ENCODE peak calls at places on chromosomes 16 and 17, in nine cellular contexts. One of them, this sample, is unnamed.

GRCh38 chr17:17780941-17781590 is 55.7 kb downstream of the SREBF1 start:
- DNase-seq in NCI-H1105: no peak
- DNase-seq in AML-193: no peak
- DNase-seq in heart right ventricle: no peak
- DNase-seq in neural crest cell: peak
- DNase-seq in M059J: peak
- DNase-seq in activated effector memory CD4-positive, alpha-beta T cell treated with Interleukin-2 at 50 U/mL for 16 hours: no peak
- DNase-seq in stimulated activated CD4-positive, alpha-beta T cell treated with anti-CD3 and anti-CD28 coated beads, Interleukin-1b, Interleukin-23, amount 100 ng/mL, for 24 hours: no peak
- DNase-seq in GM12865: no peak
- DNase-seq in this sample: no peak

GRCh38 chr17:7192271-7192937 is 13.2 kb upstream of the ASGR1 start:
- DNase-seq in NCI-H1105: no peak
- DNase-seq in AML-193: no peak
- DNase-seq in heart right ventricle: no peak
- DNase-seq in neural crest cell: no peak
- DNase-seq in M059J: no peak
- DNase-seq in activated effector memory CD4-positive, alpha-beta T cell treated with Interleukin-2 at 50 U/mL for 16 hours: no peak
- DNase-seq in stimulated activated CD4-positive, alpha-beta T cell treated with anti-CD3 and anti-CD28 coated beads, Interleukin-1b, Interleukin-23, amount 100 ng/mL, for 24 hours: no peak
- DNase-seq in GM12865: no peak
- DNase-seq in this sample: no peak

GRCh38 chr17:56108811-56109284 is 44.4 kb upstream of the ANKFN1 start:
- DNase-seq in NCI-H1105: no peak
- DNase-seq in AML-193: no peak
- DNase-seq in heart right ventricle: no peak
- DNase-seq in neural crest cell: no peak
- DNase-seq in M059J: no peak
- DNase-seq in activated effector memory CD4-positive, alpha-beta T cell treated with Interleukin-2 at 50 U/mL for 16 hours: no peak
- DNase-seq in stimulated activated CD4-positive, alpha-beta T cell treated with anti-CD3 and anti-CD28 coated beads, Interleukin-1b, Interleukin-23, amount 100 ng/mL, for 24 hours: no peak
- DNase-seq in GM12865: no peak
- DNase-seq in this sample: no peak

GRCh38 chr16:75787421-75787820 is 61.1 kb upstream of the CPHXL start:
- DNase-seq in NCI-H1105: no peak
- DNase-seq in AML-193: no peak
- DNase-seq in heart right ventricle: no peak
- DNase-seq in neural crest cell: no peak
- DNase-seq in M059J: no peak
- DNase-seq in activated effector memory CD4-positive, alpha-beta T cell treated with Interleukin-2 at 50 U/mL for 16 hours: no peak
- DNase-seq in stimulated activated CD4-positive, alpha-beta T cell treated with anti-CD3 and anti-CD28 coated beads, Interleukin-1b, Interleukin-23, amount 100 ng/mL, for 24 hours: no peak
- DNase-seq in GM12865: no peak
- DNase-seq in this sample: no peak

GRCh38 chr17:49022391-49022941 is 25.3 kb downstream of the IGF2BP1 start:
- DNase-seq in NCI-H1105: no peak
- DNase-seq in AML-193: no peak
- DNase-seq in heart right ventricle: no peak
- DNase-seq in neural crest cell: no peak
- DNase-seq in M059J: peak
- DNase-seq in activated effector memory CD4-positive, alpha-beta T cell treated with Interleukin-2 at 50 U/mL for 16 hours: no peak
- DNase-seq in stimulated activated CD4-positive, alpha-beta T cell treated with anti-CD3 and anti-CD28 coated beads, Interleukin-1b, Interleukin-23, amount 100 ng/mL, for 24 hours: no peak
- DNase-seq in GM12865: no peak
- DNase-seq in this sample: no peak

GRCh38 chr17:7854851-7855642 is at the start of gene TMEM88:
- DNase-seq in NCI-H1105: no peak
- DNase-seq in AML-193: no peak
- DNase-seq in heart right ventricle: peak
- DNase-seq in neural crest cell: no peak
- DNase-seq in M059J: no peak
- DNase-seq in activated effector memory CD4-positive, alpha-beta T cell treated with Interleukin-2 at 50 U/mL for 16 hours: no peak
- DNase-seq in stimulated activated CD4-positive, alpha-beta T cell treated with anti-CD3 and anti-CD28 coated beads, Interleukin-1b, Interleukin-23, amount 100 ng/mL, for 24 hours: no peak
- DNase-seq in GM12865: no peak
- DNase-seq in this sample: no peak

GRCh38 chr17:73533127-73533526 is 111.1 kb downstream of the SDK2 start:
- DNase-seq in NCI-H1105: no peak
- DNase-seq in AML-193: no peak
- DNase-seq in heart right ventricle: peak
- DNase-seq in neural crest cell: no peak
- DNase-seq in M059J: no peak
- DNase-seq in activated effector memory CD4-positive, alpha-beta T cell treated with Interleukin-2 at 50 U/mL for 16 hours: no peak
- DNase-seq in stimulated activated CD4-positive, alpha-beta T cell treated with anti-CD3 and anti-CD28 coated beads, Interleukin-1b, Interleukin-23, amount 100 ng/mL, for 24 hours: no peak
- DNase-seq in GM12865: no peak
- DNase-seq in this sample: no peak

GRCh38 chr17:29341726-29342125 is 47.8 kb upstream of the NUFIP2 start:
- DNase-seq in NCI-H1105: no peak
- DNase-seq in AML-193: peak
- DNase-seq in heart right ventricle: no peak
- DNase-seq in neural crest cell: no peak
- DNase-seq in M059J: peak
- DNase-seq in activated effector memory CD4-positive, alpha-beta T cell treated with Interleukin-2 at 50 U/mL for 16 hours: no peak
- DNase-seq in stimulated activated CD4-positive, alpha-beta T cell treated with anti-CD3 and anti-CD28 coated beads, Interleukin-1b, Interleukin-23, amount 100 ng/mL, for 24 hours: no peak
- DNase-seq in GM12865: no peak
- DNase-seq in this sample: no peak

GRCh38 chr17:74045608-74046007 is 157.9 kb upstream of the RPL38 start:
- DNase-seq in NCI-H1105: no peak
- DNase-seq in AML-193: no peak
- DNase-seq in heart right ventricle: no peak
- DNase-seq in neural crest cell: no peak
- DNase-seq in M059J: peak
- DNase-seq in activated effector memory CD4-positive, alpha-beta T cell treated with Interleukin-2 at 50 U/mL for 16 hours: no peak
- DNase-seq in stimulated activated CD4-positive, alpha-beta T cell treated with anti-CD3 and anti-CD28 coated beads, Interleukin-1b, Interleukin-23, amount 100 ng/mL, for 24 hours: no peak
- DNase-seq in GM12865: no peak
- DNase-seq in this sample: no peak

GRCh38 chr16:2963611-2964415 is at the start of gene KREMEN2:
- DNase-seq in NCI-H1105: peak
- DNase-seq in AML-193: peak
- DNase-seq in heart right ventricle: no peak
- DNase-seq in neural crest cell: peak
- DNase-seq in M059J: peak
- DNase-seq in activated effector memory CD4-positive, alpha-beta T cell treated with Interleukin-2 at 50 U/mL for 16 hours: no peak
- DNase-seq in stimulated activated CD4-positive, alpha-beta T cell treated with anti-CD3 and anti-CD28 coated beads, Interleukin-1b, Interleukin-23, amount 100 ng/mL, for 24 hours: no peak
- DNase-seq in GM12865: no peak
- DNase-seq in this sample: no peak

GRCh38 chr17:77474292-77474988 is 333.7 kb downstream of the SEC14L1 start:
- DNase-seq in NCI-H1105: no peak
- DNase-seq in AML-193: no peak
- DNase-seq in heart right ventricle: peak
- DNase-seq in neural crest cell: no peak
- DNase-seq in M059J: peak
- DNase-seq in activated effector memory CD4-positive, alpha-beta T cell treated with Interleukin-2 at 50 U/mL for 16 hours: no peak
- DNase-seq in stimulated activated CD4-positive, alpha-beta T cell treated with anti-CD3 and anti-CD28 coated beads, Interleukin-1b, Interleukin-23, amount 100 ng/mL, for 24 hours: no peak
- DNase-seq in GM12865: no peak
- DNase-seq in this sample: no peak

GRCh38 chr17:13550291-13550690 is 51.4 kb downstream of the HS3ST3A1 start:
- DNase-seq in NCI-H1105: no peak
- DNase-seq in AML-193: no peak
- DNase-seq in heart right ventricle: no peak
- DNase-seq in neural crest cell: no peak
- DNase-seq in M059J: peak
- DNase-seq in activated effector memory CD4-positive, alpha-beta T cell treated with Interleukin-2 at 50 U/mL for 16 hours: no peak
- DNase-seq in stimulated activated CD4-positive, alpha-beta T cell treated with anti-CD3 and anti-CD28 coated beads, Interleukin-1b, Interleukin-23, amount 100 ng/mL, for 24 hours: no peak
- DNase-seq in GM12865: no peak
- DNase-seq in this sample: no peak

GRCh38 chr17:32627233-32628008 is 140.6 kb downstream of the CDK5R1 start:
- DNase-seq in NCI-H1105: peak
- DNase-seq in AML-193: no peak
- DNase-seq in heart right ventricle: no peak
- DNase-seq in neural crest cell: peak
- DNase-seq in M059J: peak
- DNase-seq in activated effector memory CD4-positive, alpha-beta T cell treated with Interleukin-2 at 50 U/mL for 16 hours: no peak
- DNase-seq in stimulated activated CD4-positive, alpha-beta T cell treated with anti-CD3 and anti-CD28 coated beads, Interleukin-1b, Interleukin-23, amount 100 ng/mL, for 24 hours: no peak
- DNase-seq in GM12865: no peak
- DNase-seq in this sample: no peak

GRCh38 chr17:73474370-73474988 is 162.7 kb upstream of the CDC42EP4 start:
- DNase-seq in NCI-H1105: no peak
- DNase-seq in AML-193: no peak
- DNase-seq in heart right ventricle: peak
- DNase-seq in neural crest cell: no peak
- DNase-seq in M059J: peak
- DNase-seq in activated effector memory CD4-positive, alpha-beta T cell treated with Interleukin-2 at 50 U/mL for 16 hours: no peak
- DNase-seq in stimulated activated CD4-positive, alpha-beta T cell treated with anti-CD3 and anti-CD28 coated beads, Interleukin-1b, Interleukin-23, amount 100 ng/mL, for 24 hours: no peak
- DNase-seq in GM12865: no peak
- DNase-seq in this sample: peak

GRCh38 chr17:71436479-71436878 is 684.3 kb upstream of the SOX9 start:
- DNase-seq in NCI-H1105: no peak
- DNase-seq in AML-193: no peak
- DNase-seq in heart right ventricle: no peak
- DNase-seq in neural crest cell: no peak
- DNase-seq in M059J: no peak
- DNase-seq in activated effector memory CD4-positive, alpha-beta T cell treated with Interleukin-2 at 50 U/mL for 16 hours: no peak
- DNase-seq in stimulated activated CD4-positive, alpha-beta T cell treated with anti-CD3 and anti-CD28 coated beads, Interleukin-1b, Interleukin-23, amount 100 ng/mL, for 24 hours: no peak
- DNase-seq in GM12865: no peak
- DNase-seq in this sample: no peak

GRCh38 chr17:34885076-34885475 is 76.2 kb downstream of the CCT6B start:
- DNase-seq in NCI-H1105: no peak
- DNase-seq in AML-193: no peak
- DNase-seq in heart right ventricle: no peak
- DNase-seq in neural crest cell: no peak
- DNase-seq in M059J: no peak
- DNase-seq in activated effector memory CD4-positive, alpha-beta T cell treated with Interleukin-2 at 50 U/mL for 16 hours: no peak
- DNase-seq in stimulated activated CD4-positive, alpha-beta T cell treated with anti-CD3 and anti-CD28 coated beads, Interleukin-1b, Interleukin-23, amount 100 ng/mL, for 24 hours: no peak
- DNase-seq in GM12865: no peak
- DNase-seq in this sample: no peak

GRCh38 chr17:19003966-19004600 is 481 bp downstream of the FAM83G start:
- DNase-seq in NCI-H1105: no peak
- DNase-seq in AML-193: no peak
- DNase-seq in heart right ventricle: no peak
- DNase-seq in neural crest cell: peak
- DNase-seq in M059J: peak
- DNase-seq in activated effector memory CD4-positive, alpha-beta T cell treated with Interleukin-2 at 50 U/mL for 16 hours: peak
- DNase-seq in stimulated activated CD4-positive, alpha-beta T cell treated with anti-CD3 and anti-CD28 coated beads, Interleukin-1b, Interleukin-23, amount 100 ng/mL, for 24 hours: peak
- DNase-seq in GM12865: peak
- DNase-seq in this sample: no peak

GRCh38 chr17:49214665-49215360 is 4.3 kb downstream of the ABI3 start:
- DNase-seq in NCI-H1105: no peak
- DNase-seq in AML-193: no peak
- DNase-seq in heart right ventricle: peak
- DNase-seq in neural crest cell: no peak
- DNase-seq in M059J: peak
- DNase-seq in activated effector memory CD4-positive, alpha-beta T cell treated with Interleukin-2 at 50 U/mL for 16 hours: no peak
- DNase-seq in stimulated activated CD4-positive, alpha-beta T cell treated with anti-CD3 and anti-CD28 coated beads, Interleukin-1b, Interleukin-23, amount 100 ng/mL, for 24 hours: no peak
- DNase-seq in GM12865: peak
- DNase-seq in this sample: no peak

GRCh38 chr17:76139801-76140660 is 1.0 kb downstream of the FOXJ1 start:
- DNase-seq in NCI-H1105: peak
- DNase-seq in AML-193: no peak
- DNase-seq in heart right ventricle: no peak
- DNase-seq in neural crest cell: no peak
- DNase-seq in M059J: no peak
- DNase-seq in activated effector memory CD4-positive, alpha-beta T cell treated with Interleukin-2 at 50 U/mL for 16 hours: no peak
- DNase-seq in stimulated activated CD4-positive, alpha-beta T cell treated with anti-CD3 and anti-CD28 coated beads, Interleukin-1b, Interleukin-23, amount 100 ng/mL, for 24 hours: no peak
- DNase-seq in GM12865: peak
- DNase-seq in this sample: no peak

GRCh38 chr17:5510776-5511175 is 24.4 kb downstream of the MIS12 start:
- DNase-seq in NCI-H1105: no peak
- DNase-seq in AML-193: no peak
- DNase-seq in heart right ventricle: no peak
- DNase-seq in neural crest cell: no peak
- DNase-seq in M059J: no peak
- DNase-seq in activated effector memory CD4-positive, alpha-beta T cell treated with Interleukin-2 at 50 U/mL for 16 hours: no peak
- DNase-seq in stimulated activated CD4-positive, alpha-beta T cell treated with anti-CD3 and anti-CD28 coated beads, Interleukin-1b, Interleukin-23, amount 100 ng/mL, for 24 hours: no peak
- DNase-seq in GM12865: no peak
- DNase-seq in this sample: no peak

GRCh38 chr16:35011-35775 is 18.2 kb downstream of the POLR3K start:
- DNase-seq in NCI-H1105: no peak
- DNase-seq in AML-193: peak
- DNase-seq in heart right ventricle: no peak
- DNase-seq in neural crest cell: no peak
- DNase-seq in M059J: no peak
- DNase-seq in activated effector memory CD4-positive, alpha-beta T cell treated with Interleukin-2 at 50 U/mL for 16 hours: no peak
- DNase-seq in stimulated activated CD4-positive, alpha-beta T cell treated with anti-CD3 and anti-CD28 coated beads, Interleukin-1b, Interleukin-23, amount 100 ng/mL, for 24 hours: no peak
- DNase-seq in GM12865: peak
- DNase-seq in this sample: no peak

GRCh38 chr17:27569884-27570577 is 61.0 kb upstream of the LGALS9 start:
- DNase-seq in NCI-H1105: no peak
- DNase-seq in AML-193: no peak
- DNase-seq in heart right ventricle: no peak
- DNase-seq in neural crest cell: no peak
- DNase-seq in M059J: no peak
- DNase-seq in activated effector memory CD4-positive, alpha-beta T cell treated with Interleukin-2 at 50 U/mL for 16 hours: no peak
- DNase-seq in stimulated activated CD4-positive, alpha-beta T cell treated with anti-CD3 and anti-CD28 coated beads, Interleukin-1b, Interleukin-23, amount 100 ng/mL, for 24 hours: no peak
- DNase-seq in GM12865: no peak
- DNase-seq in this sample: no peak

GRCh38 chr16:58056580-58056979 is 31.0 kb downstream of the MMP15 start:
- DNase-seq in NCI-H1105: no peak
- DNase-seq in AML-193: no peak
- DNase-seq in heart right ventricle: no peak
- DNase-seq in neural crest cell: no peak
- DNase-seq in M059J: no peak
- DNase-seq in activated effector memory CD4-positive, alpha-beta T cell treated with Interleukin-2 at 50 U/mL for 16 hours: no peak
- DNase-seq in stimulated activated CD4-positive, alpha-beta T cell treated with anti-CD3 and anti-CD28 coated beads, Interleukin-1b, Interleukin-23, amount 100 ng/mL, for 24 hours: no peak
- DNase-seq in GM12865: no peak
- DNase-seq in this sample: no peak